ENCODE peak calls at places on chromosomes 6 and 20, in seven cellular contexts. R is K562, U is transverse colon, K is esophagus muscularis mucosa, Q is A549, J is SK-N-SH, C is suprapubic skin. D is an unnamed sample.
A peak's percentile ranks its signal among the peaks of the same experiment; 100 is the strongest.

GRCh38 chr6:159134701-159135364 is 34.4 kb upstream of the FNDC1 start:
- DNase-seq in R (peak; percentile 72), U (peak; percentile 80), K (peak; percentile 92), Q (peak; percentile 38), J (peak; percentile 78), C (peak; percentile 80), D (peak; percentile 62)

GRCh38 chr6:119533603-119534279 is 184.2 kb upstream of the MAN1A1 start:
- DNase-seq in R (no peak), U (no peak), K (no peak), Q (no peak), J (no peak), C (no peak), D (no peak)

GRCh38 chr6:106254636-106255035 is 70.9 kb downstream of the ATG5 start:
- DNase-seq in R (no peak), U (no peak), K (no peak), Q (no peak), J (no peak), C (no peak), D (no peak)

GRCh38 chr6:6843057-6843627 is 254.6 kb downstream of the LY86 start:
- DNase-seq in R (no peak), U (no peak), K (no peak), Q (peak; percentile 10), J (no peak), C (no peak), D (no peak)

GRCh38 chr6:34359438-34360158 is 32.9 kb downstream of the NUDT3 start:
- DNase-seq in R (no peak), U (no peak), K (no peak), Q (no peak), J (no peak), C (no peak), D (no peak)

GRCh38 chr6:127547215-127547614 is 28.1 kb upstream of the MTCL3 start:
- DNase-seq in R (no peak), U (no peak), K (no peak), Q (no peak), J (no peak), C (no peak), D (no peak)

GRCh38 chr20:33063271-33063670 is 9.6 kb downstream of the BPIFB3 start:
- DNase-seq in R (no peak), U (no peak), K (no peak), Q (no peak), J (no peak), C (no peak), D (no peak)

GRCh38 chr6:121823437-121823851 is 388.0 kb downstream of the GJA1 start:
- DNase-seq in R (no peak), U (no peak), K (no peak), Q (no peak), J (no peak), C (no peak), D (no peak)

GRCh38 chr20:38007526-38007925 is 25.7 kb downstream of the TTI1 start:
- DNase-seq in R (no peak), U (no peak), K (no peak), Q (no peak), J (peak; percentile 55), C (no peak), D (no peak)

GRCh38 chr6:70956451-70957283 is at the start of gene B3GAT2:
- DNase-seq in R (no peak), U (no peak), K (no peak), Q (no peak), J (peak; percentile 70), C (no peak), D (peak; percentile 18)

GRCh38 chr6:98724537-98724936 is 109.8 kb upstream of the POU3F2 start:
- DNase-seq in R (no peak), U (no peak), K (no peak), Q (no peak), J (no peak), C (no peak), D (no peak)

GRCh38 chr20:1333462-1334369 is 4.8 kb upstream of the SDCBP2 start:
- DNase-seq in R (no peak), U (no peak), K (peak; percentile 47), Q (no peak), J (no peak), C (peak; percentile 47), D (no peak)

GRCh38 chr6:90384720-90385119 is 88.1 kb upstream of the BACH2 start:
- DNase-seq in R (no peak), U (no peak), K (no peak), Q (no peak), J (no peak), C (no peak), D (no peak)
- H3K4me1 ChIP-seq in R (peaks cover 5% of the 10 kb centered on the region), U (no peaks in the 10 kb centered on the region), K (no peaks in the 10 kb centered on the region), Q (no peaks in the 10 kb centered on the region), J (no peaks in the 10 kb centered on the region), C (no peaks in the 10 kb centered on the region), D (no peaks in the 10 kb centered on the region)

DNA sequence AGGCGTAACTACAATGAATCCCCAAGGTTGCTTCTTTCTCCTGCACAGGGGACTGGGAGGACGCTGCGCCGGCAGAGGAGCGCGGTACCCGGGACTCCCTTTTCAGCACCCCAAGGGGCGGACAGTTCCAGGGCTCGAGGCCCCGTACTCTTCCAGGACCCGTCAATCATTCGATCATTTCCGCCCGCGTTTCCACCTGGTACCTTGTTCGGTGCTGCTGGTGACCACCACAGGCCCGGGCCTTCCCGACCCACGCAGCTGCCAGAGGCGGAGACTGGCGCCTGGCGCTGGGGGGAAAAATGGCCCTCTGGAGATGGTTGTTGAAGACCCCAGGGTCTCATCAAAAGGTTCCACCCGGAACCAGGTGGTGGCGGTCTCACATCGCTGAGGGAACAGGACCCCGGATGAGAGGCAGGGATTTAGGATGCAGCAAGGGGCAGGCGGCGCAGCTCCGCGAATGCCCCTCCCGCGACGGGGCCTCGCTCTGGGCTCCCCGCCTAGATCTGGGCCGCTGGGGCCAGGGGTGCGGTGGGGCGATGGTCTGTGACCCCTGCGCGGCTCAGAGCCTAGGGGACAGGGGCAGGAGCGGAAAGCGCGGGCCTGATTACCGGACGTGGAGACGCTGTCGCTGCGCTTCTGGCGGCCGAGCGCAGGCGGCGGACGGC is 744 bp downstream of the VSX1 start:
- DNase-seq in R (no peak), U (no peak), K (no peak), Q (no peak), J (peak; percentile 64), C (no peak), D (no peak)
- H3K4me3 ChIP-seq in R (no peak overlapping the region), U (no peak overlapping the region), K (no peak overlapping the region), Q (peak overlapping the region; percentile 27), J (no peak overlapping the region), C (no peak overlapping the region), D (no peak overlapping the region)

DNA sequence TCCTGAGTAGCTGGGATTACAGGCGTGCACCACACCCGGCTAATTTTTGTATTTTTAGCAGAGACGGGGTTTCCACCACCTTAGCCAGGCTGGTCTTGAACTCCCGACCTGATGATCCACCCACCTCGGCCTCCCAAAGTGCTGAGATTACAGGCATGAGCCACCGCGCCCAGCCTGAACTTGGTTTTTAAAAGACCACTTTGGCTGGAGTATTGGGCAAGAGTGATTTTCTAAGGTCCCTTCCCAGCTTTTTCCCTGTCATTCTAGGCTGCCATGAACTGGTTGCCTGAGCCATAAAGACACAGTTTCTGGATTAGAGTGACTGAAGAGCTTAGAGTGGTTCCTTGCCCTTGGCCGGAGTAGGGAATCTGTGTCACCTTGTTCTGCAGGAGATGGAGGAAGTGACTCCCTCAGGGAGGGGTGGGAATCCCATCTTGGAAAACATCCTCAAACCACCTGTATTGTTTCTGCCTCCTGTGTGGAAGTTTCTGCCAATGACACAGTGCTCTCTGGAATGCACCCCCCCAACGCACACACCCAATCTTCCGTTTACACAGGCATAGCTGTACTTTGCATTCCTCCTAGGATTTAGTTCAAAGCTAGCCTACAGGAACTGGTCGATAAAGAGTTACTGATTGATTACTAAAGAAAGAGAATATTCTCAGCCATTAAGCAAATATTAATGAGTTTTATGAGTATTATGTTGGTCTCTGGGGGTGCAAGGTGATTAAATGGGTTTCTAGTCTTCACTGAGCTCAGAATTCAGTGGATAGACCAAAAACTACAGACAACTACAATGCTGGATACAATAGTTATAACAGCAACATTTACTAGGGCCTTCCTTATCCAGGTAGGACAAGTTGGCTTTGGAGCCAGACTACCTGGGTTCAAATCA is 18.2 kb downstream of the BCL2L1 start:
- DNase-seq in R (no peak), U (peak; percentile 87), K (no peak), Q (peak; percentile 75), J (no peak), C (no peak), D (no peak)
- TF ChIP-seq EP300 in R (no peak), U (peak; percentile 24), K (no peak), Q (peak; percentile 99), J (no peak), C (no peak), D (no peak)

DNA sequence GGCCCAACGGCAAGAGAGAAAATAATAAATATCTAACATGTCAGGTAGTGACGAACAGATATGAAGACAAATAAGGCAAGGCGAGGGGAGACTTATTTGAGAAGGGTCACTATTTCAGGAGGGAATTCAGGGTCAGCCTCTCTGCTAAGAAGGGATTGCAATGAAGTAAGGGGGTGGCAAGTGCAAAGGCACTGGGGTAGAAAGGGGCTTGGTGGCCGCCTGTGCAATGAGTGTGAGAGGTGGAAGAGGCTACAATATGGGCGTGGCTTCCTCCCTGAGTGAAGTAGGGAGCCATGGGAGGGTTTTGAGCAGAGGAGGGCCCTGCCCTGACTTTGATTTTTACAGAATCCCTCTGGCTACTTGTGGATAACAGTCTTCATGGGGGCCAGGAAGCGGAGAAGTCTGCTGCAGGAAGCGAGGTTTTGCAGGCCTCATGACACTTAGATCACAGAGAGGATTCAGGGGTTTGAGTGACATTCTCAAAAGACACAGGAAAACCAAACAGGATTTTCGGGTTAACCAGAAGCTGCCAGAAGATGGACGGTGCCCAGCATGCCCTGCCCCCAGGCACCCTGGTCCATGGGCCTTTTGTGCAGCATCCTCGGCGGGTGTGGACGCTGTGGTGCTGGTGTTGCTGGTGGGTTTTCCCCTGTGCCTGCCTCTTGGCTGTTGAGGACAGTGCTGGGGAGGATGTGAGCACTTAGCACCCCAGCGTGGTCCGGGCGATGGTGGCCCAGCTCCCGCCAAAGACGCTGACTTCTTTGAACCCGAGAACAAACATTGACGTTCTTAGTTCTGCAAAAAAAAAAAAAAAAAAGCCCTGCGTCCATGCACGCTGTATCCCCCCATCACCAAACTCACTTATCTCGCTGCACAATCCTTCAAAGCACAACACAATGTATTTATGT is 124.2 kb upstream of the PTPN1 start:
- DNase-seq in R (peak; percentile 34), U (no peak), K (no peak), Q (no peak), J (no peak), C (no peak), D (no peak)
- H3K4me1 ChIP-seq in R (peaks cover 53% of the 10 kb centered on the region), U (peaks cover 48% of the 10 kb centered on the region), K (peaks cover 10% of the 10 kb centered on the region), Q (peaks cover 55% of the 10 kb centered on the region), J (no peaks in the 10 kb centered on the region), C (no peaks in the 10 kb centered on the region), D (no peaks in the 10 kb centered on the region)

GRCh38 chr6:132391391-132392291 is 9.6 kb downstream of the MOXD1 start:
- DNase-seq in R (no peak), U (peak; percentile 20), K (no peak), Q (no peak), J (no peak), C (no peak), D (no peak)
- H3K4me3 ChIP-seq in R (no peak overlapping the region), U (no peak overlapping the region), K (peak overlapping the region; percentile 15), Q (no peak overlapping the region), J (peak overlapping the region; percentile 14), C (no peak overlapping the region), D (no peak overlapping the region)

GRCh38 chr6:123462141-123462540 is 174.6 kb downstream of the TRDN start:
- DNase-seq in R (no peak), U (no peak), K (no peak), Q (no peak), J (no peak), C (no peak), D (no peak)
- TF ChIP-seq EP300 in R (no peak), U (no peak), K (no peak), Q (no peak), J (no peak), C (no peak), D (no peak)

GRCh38 chr20:62191781-62192559 is 9.1 kb downstream of the MTG2 start:
- DNase-seq in R (no peak), U (no peak), K (no peak), Q (no peak), J (no peak), C (no peak), D (no peak)
- H3K4me1 ChIP-seq in R (peaks cover 12% of the 10 kb centered on the region), U (peaks cover 6% of the 10 kb centered on the region), K (peaks cover 8% of the 10 kb centered on the region), Q (peaks cover 6% of the 10 kb centered on the region), J (no peaks in the 10 kb centered on the region), C (peaks cover 9% of the 10 kb centered on the region), D (no peaks in the 10 kb centered on the region)

D was measured in ovary.